ENCODE peak calls at places on chromosomes 3 and 15, in four cellular contexts. A is upper lobe of right lung; D is activated CD8-positive, alpha-beta T cell treated with anti-CD3 and anti-CD28 coated beads for 36 hours; C is T-cell. X is an unnamed sample.

GRCh38 chr15:63985221-63986184 is 60.8 kb downstream of the DAPK2 start:
- ATAC-seq in A (peak; percentile 88), D (no peak), C (no peak), X (no peak)

GRCh38 chr3:140529096-140529495 is 148.8 kb upstream of the TRIM42 start:
- ATAC-seq in A (no peak), D (no peak), C (no peak), X (no peak)

GRCh38 chr15:35117508-35118280 is 32.6 kb upstream of the NANOGP8 start:
- ATAC-seq in A (no peak), D (no peak), C (no peak), X (no peak)

GRCh38 chr15:73800662-73801345 is 47.7 kb upstream of the INSYN1 start:
- ATAC-seq in A (no peak), D (no peak), C (no peak), X (no peak)

GRCh38 chr3:96466441-96466840 is 348.0 kb upstream of the EPHA6 start:
- ATAC-seq in A (no peak), D (no peak), C (no peak), X (no peak)

GRCh38 chr3:190338717-190339116 is 16.5 kb upstream of the CLDN1 start:
- ATAC-seq in A (peak; percentile 80), D (no peak), C (no peak), X (no peak)

GRCh38 chr15:64961013-64961412 is 28.7 kb downstream of the SPG21 start:
- ATAC-seq in A (no peak), D (no peak), C (no peak), X (no peak)

GRCh38 chr3:184836090-184836785 is 24.3 kb downstream of the VPS8 start:
- ATAC-seq in A (no peak), D (no peak), C (no peak), X (no peak)

GRCh38 chr3:58432905-58433304 is 727 bp downstream of the PDHB start:
- ATAC-seq in A (no peak), D (no peak), C (no peak), X (no peak)

GRCh38 chr15:70104227-70104626 is 6.5 kb upstream of the TLE3 start:
- ATAC-seq in A (no peak), D (no peak), C (no peak), X (no peak)